ENCODE peak calls at places on chromosomes 5 and 9, in six cellular contexts. N, L, C, H, F and G are unnamed samples.

GRCh38 chr9:130665431-130666392 is 1.3 kb downstream of the PRDM12 start:
- DNase-seq in N (no peak), L (no peak), C (no peak), H (no peak), F (no peak), G (no peak)

GRCh38 chr5:7745882-7746735 is 104.8 kb downstream of the CFAP90 start:
- DNase-seq in N (peak; percentile 21), L (peak; percentile 63), C (peak; percentile 73), H (peak; percentile 59), F (peak; percentile 63), G (peak; percentile 11)

GRCh38 chr5:122287101-122287500 is 24.9 kb upstream of the SNCAIP start:
- DNase-seq in N (no peak), L (no peak), C (no peak), H (no peak), F (no peak), G (no peak)

GRCh38 chr5:81315336-81315735 is 13.9 kb downstream of the ZCCHC9 start:
- DNase-seq in N (no peak), L (peak; percentile 57), C (peak; percentile 72), H (peak; percentile 86), F (no peak), G (peak; percentile 53)

GRCh38 chr5:141875795-141876627 is 2.2 kb downstream of the PCDH1 start:
- DNase-seq in N (no peak), L (no peak), C (no peak), H (no peak), F (peak; percentile 39), G (no peak)

GRCh38 chr5:159905496-159905895 is 10.8 kb upstream of the ADRA1B start:
- DNase-seq in N (no peak), L (peak; percentile 90), C (peak; percentile 92), H (peak; percentile 86), F (no peak), G (peak; percentile 85)

GRCh38 chr9:87878930-87879603 is 3.6 kb upstream of the SPATA31E1 start:
- DNase-seq in N (no peak), L (peak; percentile 77), C (peak; percentile 78), H (peak; percentile 87), F (no peak), G (peak; percentile 49)

GRCh38 chr9:120563044-120563443 is 16.9 kb downstream of the CDK5RAP2 start:
- DNase-seq in N (no peak), L (no peak), C (no peak), H (no peak), F (no peak), G (no peak)

GRCh38 chr9:82117025-82117424 is 128.5 kb downstream of the SPATA31D1 start:
- DNase-seq in N (no peak), L (peak; percentile 39), C (peak; percentile 79), H (no peak), F (no peak), G (no peak)

GRCh38 chr9:15136646-15137045 is 170.4 kb downstream of the TTC39B start:
- DNase-seq in N (no peak), L (no peak), C (no peak), H (no peak), F (no peak), G (no peak)

GRCh38 chr5:138051441-138052296 is 18.8 kb upstream of the FAM13B start:
- DNase-seq in N (no peak), L (no peak), C (no peak), H (no peak), F (no peak), G (no peak)

GRCh38 chr5:64794053-64794770 is 25.5 kb downstream of the CWC27 start:
- DNase-seq in N (no peak), L (no peak), C (no peak), H (no peak), F (no peak), G (no peak)

GRCh38 chr9:69834056-69834455 is 13.4 kb downstream of the CFAP95 start:
- DNase-seq in N (no peak), L (no peak), C (no peak), H (no peak), F (no peak), G (no peak)

GRCh38 chr5:15993334-15993733 is 186.3 kb downstream of the MARCHF11 start:
- DNase-seq in N (no peak), L (peak; percentile 41), C (peak; percentile 46), H (peak; percentile 53), F (no peak), G (no peak)

GRCh38 chr5:57311251-57311650 is 137.4 kb downstream of the GPBP1 start:
- DNase-seq in N (no peak), L (no peak), C (peak; percentile 28), H (no peak), F (no peak), G (no peak)